ENCODE peak calls at places on chromosome 12, in nine cellular contexts. One of them, this sample, is unnamed.
A peak's percentile ranks its signal among the peaks of the same experiment; 100 is the strongest.

GRCh38 chr12:89650239-89650638 is 58.4 kb downstream of the ATP2B1 start:
- DNase-seq in stomach: no peak
- DNase-seq in prostate gland: no peak
- DNase-seq in breast epithelium: no peak
- DNase-seq in transverse colon: no peak
- DNase-seq in A549: no peak
- DNase-seq in ovary: no peak
- DNase-seq in suprapubic skin: no peak
- DNase-seq in tibial nerve: no peak
- DNase-seq in this sample: no peak

GRCh38 chr12:129138776-129139175 is 285.5 kb downstream of the GLT1D1 start:
- DNase-seq in stomach: no peak
- DNase-seq in prostate gland: no peak
- DNase-seq in breast epithelium: no peak
- DNase-seq in transverse colon: no peak
- DNase-seq in A549: no peak
- DNase-seq in ovary: no peak
- DNase-seq in suprapubic skin: no peak
- DNase-seq in tibial nerve: no peak
- DNase-seq in this sample: no peak

GRCh38 chr12:112381421-112381897 is 772 bp downstream of the HECTD4 start:
- DNase-seq in stomach: peak; percentile 27
- DNase-seq in prostate gland: peak; percentile 20
- DNase-seq in breast epithelium: no peak
- DNase-seq in transverse colon: peak; percentile 50
- DNase-seq in A549: no peak
- DNase-seq in ovary: peak; percentile 51
- DNase-seq in suprapubic skin: peak; percentile 66
- DNase-seq in tibial nerve: no peak
- DNase-seq in this sample: no peak

GRCh38 chr12:113833422-113833821 is 132.7 kb downstream of the RBM19 start:
- DNase-seq in stomach: no peak
- DNase-seq in prostate gland: no peak
- DNase-seq in breast epithelium: no peak
- DNase-seq in transverse colon: no peak
- DNase-seq in A549: no peak
- DNase-seq in ovary: no peak
- DNase-seq in suprapubic skin: no peak
- DNase-seq in tibial nerve: no peak
- DNase-seq in this sample: no peak

GRCh38 chr12:94867066-94867855 is 136.2 kb downstream of the NDUFA12 start:
- DNase-seq in stomach: no peak
- DNase-seq in prostate gland: no peak
- DNase-seq in breast epithelium: no peak
- DNase-seq in transverse colon: no peak
- DNase-seq in A549: no peak
- DNase-seq in ovary: no peak
- DNase-seq in suprapubic skin: no peak
- DNase-seq in tibial nerve: no peak
- DNase-seq in this sample: no peak

GRCh38 chr12:66144796-66145754 is 14.5 kb upstream of the LLPH start:
- DNase-seq in stomach: peak; percentile 65
- DNase-seq in prostate gland: peak; percentile 62
- DNase-seq in breast epithelium: no peak
- DNase-seq in transverse colon: peak; percentile 55
- DNase-seq in A549: peak; percentile 37
- DNase-seq in ovary: no peak
- DNase-seq in suprapubic skin: no peak
- DNase-seq in tibial nerve: no peak
- DNase-seq in this sample: peak; percentile 69

GRCh38 chr12:64180951-64181350 is 41.1 kb downstream of the KICS2 start:
- DNase-seq in stomach: no peak
- DNase-seq in prostate gland: no peak
- DNase-seq in breast epithelium: no peak
- DNase-seq in transverse colon: no peak
- DNase-seq in A549: no peak
- DNase-seq in ovary: no peak
- DNase-seq in suprapubic skin: no peak
- DNase-seq in tibial nerve: no peak
- DNase-seq in this sample: no peak

GRCh38 chr12:54680374-54680773 is 32.2 kb upstream of the DCD start:
- DNase-seq in stomach: peak; percentile 37
- DNase-seq in prostate gland: no peak
- DNase-seq in breast epithelium: no peak
- DNase-seq in transverse colon: peak; percentile 12
- DNase-seq in A549: peak; percentile 43
- DNase-seq in ovary: no peak
- DNase-seq in suprapubic skin: no peak
- DNase-seq in tibial nerve: no peak
- DNase-seq in this sample: no peak

GRCh38 chr12:11973396-11973795 is 97.3 kb upstream of the BCL2L14 start:
- DNase-seq in stomach: no peak
- DNase-seq in prostate gland: no peak
- DNase-seq in breast epithelium: no peak
- DNase-seq in transverse colon: no peak
- DNase-seq in A549: no peak
- DNase-seq in ovary: no peak
- DNase-seq in suprapubic skin: no peak
- DNase-seq in tibial nerve: no peak
- DNase-seq in this sample: no peak

GRCh38 chr12:122449317-122449716 is 26.8 kb upstream of the CLIP1 start:
- DNase-seq in stomach: no peak
- DNase-seq in prostate gland: no peak
- DNase-seq in breast epithelium: no peak
- DNase-seq in transverse colon: no peak
- DNase-seq in A549: no peak
- DNase-seq in ovary: no peak
- DNase-seq in suprapubic skin: no peak
- DNase-seq in tibial nerve: no peak
- DNase-seq in this sample: no peak

GRCh38 chr12:34249271-34249670 is 227.0 kb downstream of the ALG10 start:
- DNase-seq in stomach: no peak
- DNase-seq in prostate gland: no peak
- DNase-seq in breast epithelium: no peak
- DNase-seq in transverse colon: no peak
- DNase-seq in A549: no peak
- DNase-seq in ovary: no peak
- DNase-seq in suprapubic skin: no peak
- DNase-seq in tibial nerve: no peak
- DNase-seq in this sample: no peak

GRCh38 chr12:117098361-117099217 is 627 bp downstream of the TESC start:
- DNase-seq in stomach: peak; percentile 75
- DNase-seq in prostate gland: no peak
- DNase-seq in breast epithelium: no peak
- DNase-seq in transverse colon: peak; percentile 16
- DNase-seq in A549: peak; percentile 49
- DNase-seq in ovary: no peak
- DNase-seq in suprapubic skin: peak; percentile 52
- DNase-seq in tibial nerve: no peak
- DNase-seq in this sample: peak; percentile 54

GRCh38 chr12:117100851-117101673 is 1.8 kb upstream of the TESC start:
- DNase-seq in stomach: no peak
- DNase-seq in prostate gland: no peak
- DNase-seq in breast epithelium: no peak
- DNase-seq in transverse colon: no peak
- DNase-seq in A549: no peak
- DNase-seq in ovary: peak; percentile 1
- DNase-seq in suprapubic skin: no peak
- DNase-seq in tibial nerve: no peak
- DNase-seq in this sample: peak; percentile 27

GRCh38 chr12:117101953-117102833 is 3.0 kb upstream of the TESC start:
- DNase-seq in stomach: no peak
- DNase-seq in prostate gland: no peak
- DNase-seq in breast epithelium: no peak
- DNase-seq in transverse colon: no peak
- DNase-seq in A549: no peak
- DNase-seq in ovary: peak; percentile 22
- DNase-seq in suprapubic skin: peak; percentile 36
- DNase-seq in tibial nerve: no peak
- DNase-seq in this sample: no peak

GRCh38 chr12:117098071-117098360 is 1.2 kb downstream of the TESC start:
- DNase-seq in stomach: no peak
- DNase-seq in prostate gland: no peak
- DNase-seq in breast epithelium: no peak
- DNase-seq in transverse colon: no peak
- DNase-seq in A549: no peak
- DNase-seq in ovary: no peak
- DNase-seq in suprapubic skin: no peak
- DNase-seq in tibial nerve: no peak
- DNase-seq in this sample: no peak

GRCh38 chr12:117100251-117100650 is 1.0 kb upstream of the TESC start:
- DNase-seq in stomach: no peak
- DNase-seq in prostate gland: no peak
- DNase-seq in breast epithelium: no peak
- DNase-seq in transverse colon: no peak
- DNase-seq in A549: peak; percentile 73
- DNase-seq in ovary: no peak
- DNase-seq in suprapubic skin: no peak
- DNase-seq in tibial nerve: no peak
- DNase-seq in this sample: peak; percentile 35
- H3K4me1 ChIP-seq in stomach: peaks cover 51% of the 10 kb centered on the region
- H3K4me1 ChIP-seq in prostate gland: no peaks in the 10 kb centered on the region
- H3K4me1 ChIP-seq in breast epithelium: no peaks in the 10 kb centered on the region
- H3K4me1 ChIP-seq in transverse colon: peaks cover 18% of the 10 kb centered on the region
- H3K4me1 ChIP-seq in A549: peaks cover 26% of the 10 kb centered on the region
- H3K4me1 ChIP-seq in ovary: peaks cover 2% of the 10 kb centered on the region
- H3K4me1 ChIP-seq in suprapubic skin: peaks cover 18% of the 10 kb centered on the region
- H3K4me1 ChIP-seq in tibial nerve: no peaks in the 10 kb centered on the region
- H3K4me1 ChIP-seq in this sample: peaks cover 15% of the 10 kb centered on the region

DNA sequence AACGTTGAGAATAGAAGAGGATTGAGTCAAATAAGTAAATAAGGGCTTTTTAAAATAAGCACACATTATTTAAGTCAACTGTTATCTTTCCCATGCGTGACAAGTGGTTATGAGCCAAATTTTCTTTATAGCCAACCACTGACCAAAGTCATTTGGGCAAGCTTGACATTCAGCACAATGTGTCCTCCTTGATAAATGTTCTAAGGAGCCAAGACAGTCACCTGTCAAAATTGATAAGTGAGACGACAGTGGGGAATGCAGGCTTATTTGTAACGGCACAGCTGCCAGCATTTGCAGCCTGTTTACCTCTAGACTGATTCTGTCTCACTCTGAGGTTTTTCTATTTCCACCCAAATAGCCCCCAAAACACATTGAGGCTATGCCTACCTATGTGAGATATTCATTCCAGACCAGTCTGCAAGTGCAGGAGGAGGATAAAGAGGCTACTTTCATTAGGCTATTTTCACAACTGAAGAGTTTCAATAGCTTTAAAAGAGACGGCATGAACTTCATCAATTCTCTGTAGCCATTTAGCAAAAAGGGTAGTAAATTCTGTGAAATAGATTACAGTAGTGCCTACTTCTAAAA is 339.5 kb downstream of the PDZRN4 start:
- DNase-seq in stomach: no peak
- DNase-seq in prostate gland: no peak
- DNase-seq in breast epithelium: no peak
- DNase-seq in transverse colon: no peak
- DNase-seq in A549: no peak
- DNase-seq in ovary: no peak
- DNase-seq in suprapubic skin: no peak
- DNase-seq in tibial nerve: no peak
- DNase-seq in this sample: no peak
- TF ChIP-seq POLR2A in stomach: no peak
- TF ChIP-seq POLR2A in prostate gland: no peak
- TF ChIP-seq POLR2A in breast epithelium: no peak
- TF ChIP-seq POLR2A in transverse colon: no peak
- TF ChIP-seq POLR2A in A549: no peak
- TF ChIP-seq POLR2A in ovary: no peak
- TF ChIP-seq POLR2A in suprapubic skin: no peak
- TF ChIP-seq POLR2A in tibial nerve: no peak
- TF ChIP-seq POLR2A in this sample: no peak

GRCh38 chr12:27969901-27970390 is 2.6 kb downstream of the PTHLH start:
- DNase-seq in stomach: peak; percentile 72
- DNase-seq in prostate gland: peak; percentile 56
- DNase-seq in breast epithelium: peak; percentile 76
- DNase-seq in transverse colon: peak; percentile 37
- DNase-seq in A549: peak; percentile 47
- DNase-seq in ovary: peak; percentile 47
- DNase-seq in suprapubic skin: peak; percentile 64
- DNase-seq in tibial nerve: peak; percentile 22
- DNase-seq in this sample: peak; percentile 74
- H3K27ac ChIP-seq in stomach: peak overlapping the region; percentile 65
- H3K27ac ChIP-seq in prostate gland: peak overlapping the region; percentile 41
- H3K27ac ChIP-seq in breast epithelium: peak overlapping the region; percentile 82
- H3K27ac ChIP-seq in transverse colon: peak overlapping the region; percentile 32
- H3K27ac ChIP-seq in A549: peak overlapping the region; percentile 82
- H3K27ac ChIP-seq in ovary: peak overlapping the region; percentile 21
- H3K27ac ChIP-seq in suprapubic skin: peak overlapping the region; percentile 55
- H3K27ac ChIP-seq in tibial nerve: peak overlapping the region; percentile 34
- H3K27ac ChIP-seq in this sample: peak overlapping the region; percentile 59

GRCh38 chr12:124784871-124785572 is 78.6 kb downstream of the SCARB1 start:
- DNase-seq in stomach: no peak
- DNase-seq in prostate gland: no peak
- DNase-seq in breast epithelium: no peak
- DNase-seq in transverse colon: no peak
- DNase-seq in A549: no peak
- DNase-seq in ovary: no peak
- DNase-seq in suprapubic skin: no peak
- DNase-seq in tibial nerve: no peak
- DNase-seq in this sample: no peak
- H3K4me1 ChIP-seq in stomach: peaks cover 11% of the 10 kb centered on the region
- H3K4me1 ChIP-seq in prostate gland: no peaks in the 10 kb centered on the region
- H3K4me1 ChIP-seq in breast epithelium: peaks cover 6% of the 10 kb centered on the region
- H3K4me1 ChIP-seq in transverse colon: no peaks in the 10 kb centered on the region
- H3K4me1 ChIP-seq in A549: no peaks in the 10 kb centered on the region
- H3K4me1 ChIP-seq in ovary: no peaks in the 10 kb centered on the region
- H3K4me1 ChIP-seq in suprapubic skin: peaks cover 8% of the 10 kb centered on the region
- H3K4me1 ChIP-seq in tibial nerve: no peaks in the 10 kb centered on the region
- H3K4me1 ChIP-seq in this sample: no peaks in the 10 kb centered on the region

GRCh38 chr12:48288387-48289268 is 62.1 kb downstream of the ZNF641 start:
- DNase-seq in stomach: no peak
- DNase-seq in prostate gland: no peak
- DNase-seq in breast epithelium: no peak
- DNase-seq in transverse colon: no peak
- DNase-seq in A549: no peak
- DNase-seq in ovary: no peak
- DNase-seq in suprapubic skin: no peak
- DNase-seq in tibial nerve: no peak
- DNase-seq in this sample: no peak
- TF ChIP-seq POLR2A in stomach: no peak
- TF ChIP-seq POLR2A in prostate gland: no peak
- TF ChIP-seq POLR2A in breast epithelium: no peak
- TF ChIP-seq POLR2A in transverse colon: no peak
- TF ChIP-seq POLR2A in A549: no peak
- TF ChIP-seq POLR2A in ovary: no peak
- TF ChIP-seq POLR2A in suprapubic skin: no peak
- TF ChIP-seq POLR2A in tibial nerve: no peak
- TF ChIP-seq POLR2A in this sample: no peak

DNA sequence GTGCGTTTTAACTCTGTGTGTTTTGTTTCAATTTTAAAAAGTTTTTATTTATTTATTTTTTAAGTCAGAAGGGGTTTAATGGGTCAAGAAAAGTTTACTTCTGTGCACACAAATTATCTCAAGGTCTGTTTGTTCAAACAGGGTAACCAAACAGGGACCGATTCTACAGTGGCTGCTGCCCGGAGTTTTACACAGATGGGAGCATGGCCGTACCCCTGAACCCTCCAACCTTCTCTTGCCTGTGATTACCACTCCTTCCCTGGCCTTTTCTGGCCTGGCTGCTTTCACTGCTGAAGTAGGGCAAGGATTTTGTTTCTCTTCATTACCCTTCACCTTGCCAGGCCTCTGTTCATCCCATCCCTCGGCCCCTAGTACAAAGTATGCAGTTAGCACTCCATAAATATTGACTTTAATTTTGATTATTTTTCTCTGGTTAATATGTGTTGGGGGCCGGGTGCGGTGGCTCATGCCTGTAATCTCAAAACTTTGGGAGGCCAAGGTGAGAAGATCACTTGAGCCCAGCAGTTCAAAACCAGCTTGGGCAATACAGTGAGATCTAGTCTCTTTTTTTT is 15.8 kb upstream of the FBXL14 start:
- DNase-seq in stomach: no peak
- DNase-seq in prostate gland: no peak
- DNase-seq in breast epithelium: no peak
- DNase-seq in transverse colon: no peak
- DNase-seq in A549: no peak
- DNase-seq in ovary: no peak
- DNase-seq in suprapubic skin: no peak
- DNase-seq in tibial nerve: no peak
- DNase-seq in this sample: no peak
- H3K27ac ChIP-seq in stomach: peak overlapping the region; percentile 61
- H3K27ac ChIP-seq in prostate gland: no peak overlapping the region
- H3K27ac ChIP-seq in breast epithelium: no peak overlapping the region
- H3K27ac ChIP-seq in transverse colon: no peak overlapping the region
- H3K27ac ChIP-seq in A549: no peak overlapping the region
- H3K27ac ChIP-seq in ovary: no peak overlapping the region
- H3K27ac ChIP-seq in suprapubic skin: no peak overlapping the region
- H3K27ac ChIP-seq in tibial nerve: no peak overlapping the region
- H3K27ac ChIP-seq in this sample: no peak overlapping the region

This sample was measured in sigmoid colon.